ENCODE peak calls at places on chromosomes 6 and 20, in seven cellular contexts. Y, X, T, U, O, P and Q are unnamed samples.

GRCh38 chr6:19327684-19328083 is 509.5 kb upstream of the ID4 start:
- DNase-seq in Y (no peak), X (no peak), T (no peak), U (no peak), O (peak; percentile 80), P (no peak), Q (no peak)

GRCh38 chr6:120211955-120212792 is 862.6 kb upstream of the MAN1A1 start:
- DNase-seq in Y (no peak), X (no peak), T (no peak), U (peak; percentile 5), O (no peak), P (no peak), Q (no peak)

GRCh38 chr6:32609731-32610640 is 20.3 kb upstream of the HLA-DRB1 start:
- DNase-seq in Y (peak; percentile 92), X (peak; percentile 96), T (peak; percentile 44), U (peak; percentile 92), O (no peak), P (no peak), Q (no peak)

GRCh38 chr20:36950432-36951197 is 893 bp downstream of the SAMHD1 start:
- DNase-seq in Y (no peak), X (peak; percentile 70), T (peak; percentile 54), U (peak; percentile 82), O (no peak), P (no peak), Q (no peak)

GRCh38 chr6:148407372-148407771 is 64.7 kb downstream of the SASH1 start:
- DNase-seq in Y (no peak), X (no peak), T (no peak), U (peak; percentile 97), O (no peak), P (no peak), Q (no peak)

GRCh38 chr6:160431231-160431630 is 83.1 kb downstream of the SLC22A3 start:
- DNase-seq in Y (no peak), X (no peak), T (no peak), U (peak; percentile 25), O (no peak), P (no peak), Q (no peak)

GRCh38 chr20:57008217-57008616 is 258.2 kb downstream of the BMP7 start:
- DNase-seq in Y (no peak), X (no peak), T (no peak), U (peak; percentile 74), O (no peak), P (no peak), Q (no peak)

GRCh38 chr6:89585156-89585555 is 53.4 kb downstream of the LYRM2 start:
- DNase-seq in Y (no peak), X (no peak), T (no peak), U (no peak), O (no peak), P (no peak), Q (no peak)

GRCh38 chr20:53019464-53019863 is 47.3 kb downstream of the TSHZ2 start:
- DNase-seq in Y (no peak), X (no peak), T (no peak), U (no peak), O (no peak), P (no peak), Q (no peak)

GRCh38 chr20:37897008-37897548 is 5.8 kb upstream of the VSTM2L start:
- DNase-seq in Y (no peak), X (peak; percentile 73), T (no peak), U (no peak), O (no peak), P (no peak), Q (no peak)

GRCh38 chr6:134472046-134472445 is 154.1 kb upstream of the SGK1 start:
- DNase-seq in Y (no peak), X (no peak), T (no peak), U (peak; percentile 57), O (no peak), P (no peak), Q (no peak)

GRCh38 chr20:49045440-49046086 is 549 bp upstream of the CSE1L start:
- DNase-seq in Y (no peak), X (peak; percentile 66), T (peak; percentile 40), U (peak; percentile 23), O (no peak), P (no peak), Q (no peak)

GRCh38 chr6:56292505-56293181 is 45.3 kb upstream of the COL21A1 start:
- DNase-seq in Y (no peak), X (peak; percentile 69), T (no peak), U (peak; percentile 73), O (peak; percentile 49), P (no peak), Q (no peak)

GRCh38 chr6:139981810-139982550 is 607.5 kb upstream of the CITED2 start:
- DNase-seq in Y (no peak), X (no peak), T (no peak), U (peak; percentile 74), O (no peak), P (no peak), Q (no peak)

GRCh38 chr6:135334169-135334568 is 153.1 kb downstream of the MYB start:
- DNase-seq in Y (no peak), X (no peak), T (no peak), U (peak; percentile 78), O (no peak), P (no peak), Q (no peak)

GRCh38 chr6:169794317-169795055 is 43.1 kb downstream of the ERMARD start:
- DNase-seq in Y (no peak), X (no peak), T (no peak), U (no peak), O (peak; percentile 97), P (no peak), Q (no peak)

GRCh38 chr20:31820228-31820627 is 1.1 kb downstream of the MYLK2 start:
- DNase-seq in Y (no peak), X (no peak), T (no peak), U (no peak), O (no peak), P (no peak), Q (no peak)

GRCh38 chr6:152246554-152247337 is 390.4 kb downstream of the SYNE1 start:
- DNase-seq in Y (no peak), X (no peak), T (no peak), U (no peak), O (no peak), P (no peak), Q (no peak)

GRCh38 chr6:116513224-116513875 is 1.9 kb downstream of the CALHM5 start:
- DNase-seq in Y (no peak), X (no peak), T (no peak), U (peak; percentile 30), O (no peak), P (no peak), Q (no peak)

GRCh38 chr6:167416676-167417430 is 92.0 kb downstream of the TTLL2 start:
- DNase-seq in Y (no peak), X (no peak), T (no peak), U (no peak), O (no peak), P (no peak), Q (no peak)

GRCh38 chr20:33933469-33933909 is 60.2 kb upstream of the RALY start:
- DNase-seq in Y (peak; percentile 48), X (peak; percentile 90), T (peak; percentile 57), U (peak; percentile 81), O (peak; percentile 30), P (peak; percentile 59), Q (no peak)

GRCh38 chr20:34583524-34583923 is 25.0 kb downstream of the MAP1LC3A start:
- DNase-seq in Y (no peak), X (no peak), T (no peak), U (no peak), O (no peak), P (no peak), Q (no peak)

GRCh38 chr6:20404641-20405032 is 3.0 kb downstream of the E2F3 start:
- DNase-seq in Y (peak; percentile 57), X (peak; percentile 90), T (peak; percentile 61), U (peak; percentile 88), O (peak; percentile 67), P (no peak), Q (no peak)

GRCh38 chr6:152053332-152053731 is 245.8 kb downstream of the ESR1 start:
- DNase-seq in Y (no peak), X (no peak), T (no peak), U (no peak), O (no peak), P (no peak), Q (no peak)